ENCODE peak calls at places on chromosomes 4 and X, in eight cellular contexts. Z, S, G, W, F, T, N and B are unnamed samples.

GRCh38 chrX:132614297-132614696 is 125.5 kb upstream of the MBNL3 start:
- DNase-seq in T (no peak), N (no peak), Z (no peak), G (no peak), W (no peak), F (peak), S (no peak), B (peak)

GRCh38 chr4:42488554-42488953 is 91.3 kb downstream of the SHISA3 start:
- DNase-seq in G (no peak), N (no peak), F (no peak), S (no peak), W (no peak), Z (no peak), T (no peak), B (no peak)

GRCh38 chr4:174538123-174538875 is 16.0 kb upstream of the HPGD start:
- DNase-seq in T (no peak), S (no peak), Z (no peak), N (no peak), F (no peak), G (no peak), W (no peak), B (no peak)

GRCh38 chrX:18873189-18873791 is 110.6 kb downstream of the PHKA2 start:
- DNase-seq in S (no peak), T (peak), Z (no peak), F (no peak), G (no peak), N (no peak), W (no peak), B (no peak)

GRCh38 chrX:42246814-42247213 is 323.5 kb upstream of the CASK start:
- DNase-seq in T (no peak), N (no peak), F (no peak), S (no peak), Z (no peak), W (no peak), G (no peak), B (no peak)

GRCh38 chrX:10531927-10532326 is 88.5 kb downstream of the MID1 start:
- DNase-seq in T (no peak), G (no peak), Z (no peak), N (no peak), W (no peak), S (no peak), F (no peak), B (no peak)

GRCh38 chr4:52982246-52982950 is 120.3 kb downstream of the RASL11B start:
- DNase-seq in W (no peak), Z (no peak), F (peak), S (no peak), G (no peak), N (peak), T (no peak), B (no peak)

GRCh38 chrX:44223150-44223549 is 120.3 kb downstream of the EFHC2 start:
- DNase-seq in T (no peak), N (no peak), Z (peak), F (no peak), S (peak), G (no peak), W (no peak), B (no peak)

GRCh38 chr4:185532795-185533324 is 2.4 kb downstream of the PDLIM3 start:
- DNase-seq in G (no peak), Z (no peak), W (no peak), T (no peak), F (no peak), S (no peak), N (no peak), B (no peak)

GRCh38 chr4:1597021-1597931 is 86.8 kb downstream of the FAM53A start:
- DNase-seq in W (no peak), F (no peak), S (no peak), G (no peak), N (no peak), T (no peak), Z (no peak), B (no peak)

GRCh38 chrX:39705299-39705698 is 392.5 kb downstream of the BCOR start:
- DNase-seq in S (peak), G (no peak), F (peak), N (peak), Z (peak), W (peak), T (no peak), B (no peak)